ENCODE peak calls at places on chromosomes 5 and 9, in five cellular contexts. C, D, Y, R and Z are unnamed samples.

GRCh38 chr5:122291000-122291592 is 20.9 kb upstream of the SNCAIP start:
- DNase-seq in C (no peak), D (no peak), Y (no peak), R (no peak), Z (peak; percentile 8)

GRCh38 chr9:131107760-131108159 is 11.4 kb downstream of the AIF1L start:
- DNase-seq in C (no peak), D (no peak), Y (no peak), R (no peak), Z (no peak)

GRCh38 chr5:15539951-15540350 is 40.0 kb downstream of the FBXL7 start:
- DNase-seq in C (no peak), D (no peak), Y (no peak), R (no peak), Z (no peak)

GRCh38 chr5:59351076-59351794 is 542.3 kb downstream of the PDE4D start:
- DNase-seq in C (no peak), D (no peak), Y (no peak), R (no peak), Z (no peak)

GRCh38 chr9:123375725-123376132 is 19.7 kb downstream of the CRB2 start:
- DNase-seq in C (no peak), D (no peak), Y (peak; percentile 37), R (peak; percentile 83), Z (no peak)

GRCh38 chr5:68196876-68197275 is 18.7 kb upstream of the PIK3R1 start:
- DNase-seq in C (no peak), D (peak; percentile 67), Y (no peak), R (no peak), Z (no peak)

GRCh38 chr5:119362714-119363113 is 6.9 kb downstream of the TNFAIP8 start:
- DNase-seq in C (no peak), D (no peak), Y (no peak), R (no peak), Z (no peak)

GRCh38 chr9:16325966-16326365 is 544.5 kb downstream of the BNC2 start:
- DNase-seq in C (no peak), D (no peak), Y (no peak), R (no peak), Z (no peak)

GRCh38 chr5:142669479-142669878 is 16.4 kb downstream of the FGF1 start:
- DNase-seq in C (no peak), D (no peak), Y (no peak), R (no peak), Z (no peak)

GRCh38 chr5:176528761-176529115 is 8.5 kb downstream of the RNF44 start:
- DNase-seq in C (no peak), D (no peak), Y (no peak), R (no peak), Z (no peak)

GRCh38 chr9:132994410-132995120 is 16.1 kb downstream of the GFI1B start:
- DNase-seq in C (no peak), D (no peak), Y (no peak), R (peak; percentile 74), Z (peak; percentile 19)

GRCh38 chr9:132505961-132506691 is 76.3 kb upstream of the BARHL1 start:
- DNase-seq in C (no peak), D (no peak), Y (no peak), R (no peak), Z (no peak)

GRCh38 chr9:123651273-123651672 is 278.7 kb downstream of the DENND1A start:
- DNase-seq in C (no peak), D (no peak), Y (no peak), R (no peak), Z (no peak)

GRCh38 chr5:59357421-59357977 is 536.0 kb downstream of the PDE4D start:
- DNase-seq in C (no peak), D (no peak), Y (no peak), R (no peak), Z (peak; percentile 44)

GRCh38 chr5:105163547-105163946 is 1601.0 kb upstream of the NUDT12 start:
- DNase-seq in C (no peak), D (no peak), Y (no peak), R (no peak), Z (no peak)

GRCh38 chr5:95822408-95823240 is at the start of gene GLRX:
- DNase-seq in C (peak; percentile 47), D (no peak), Y (peak; percentile 65), R (peak; percentile 27), Z (peak; percentile 87)

GRCh38 chr9:117030254-117030768 is 343.2 kb downstream of the TRIM32 start:
- DNase-seq in C (no peak), D (no peak), Y (no peak), R (no peak), Z (no peak)

GRCh38 chr9:121233906-121234901 is 32.5 kb upstream of the RAB14 start:
- DNase-seq in C (no peak), D (no peak), Y (no peak), R (peak; percentile 28), Z (no peak)

GRCh38 chr9:87282477-87282991 is 215.1 kb upstream of the DAPK1 start:
- DNase-seq in C (no peak), D (no peak), Y (no peak), R (no peak), Z (no peak)

GRCh38 chr9:33101104-33101951 is 24.9 kb upstream of the SMU1 start:
- DNase-seq in C (no peak), D (no peak), Y (no peak), R (no peak), Z (no peak)

GRCh38 chr9:112174965-112175795 is at the start of gene SUSD1:
- DNase-seq in C (no peak), D (no peak), Y (peak; percentile 31), R (peak; percentile 90), Z (peak; percentile 72)

GRCh38 chr5:168353216-168353957 is 61.9 kb downstream of the WWC1 start:
- DNase-seq in C (no peak), D (no peak), Y (no peak), R (no peak), Z (no peak)

GRCh38 chr5:32541241-32541640 is 44.1 kb upstream of the SUB1 start:
- DNase-seq in C (no peak), D (no peak), Y (peak; percentile 55), R (peak; percentile 4), Z (no peak)

GRCh38 chr5:52668544-52669185 is 119.1 kb upstream of the ITGA1 start:
- DNase-seq in C (no peak), D (no peak), Y (no peak), R (no peak), Z (no peak)

GRCh38 chr9:135230817-135231520 is 143.5 kb downstream of the OLFM1 start:
- DNase-seq in C (no peak), D (no peak), Y (no peak), R (no peak), Z (no peak)

GRCh38 chr9:127791085-127791484 is 5.3 kb downstream of the CDK9 start:
- DNase-seq in C (no peak), D (no peak), Y (no peak), R (no peak), Z (no peak)

GRCh38 chr5:145244788-145245187 is 590.4 kb downstream of the PRELID2 start:
- DNase-seq in C (no peak), D (no peak), Y (no peak), R (no peak), Z (no peak)

GRCh38 chr5:145246379-145246778 is 588.8 kb downstream of the PRELID2 start:
- DNase-seq in C (no peak), D (no peak), Y (no peak), R (no peak), Z (no peak)

GRCh38 chr5:145245354-145245753 is 589.8 kb downstream of the PRELID2 start:
- DNase-seq in C (no peak), D (no peak), Y (no peak), R (no peak), Z (peak; percentile 42)

GRCh38 chr5:145247745-145248040 is 587.4 kb downstream of the PRELID2 start:
- DNase-seq in C (no peak), D (no peak), Y (no peak), R (no peak), Z (no peak)

GRCh38 chr5:145246961-145247744 is 588.0 kb downstream of the PRELID2 start:
- DNase-seq in C (no peak), D (no peak), Y (no peak), R (no peak), Z (no peak)
- TF ChIP-seq CREB1 in C (no peak), D (no peak), Y (no peak), R (no peak), Z (no peak)

GRCh38 chr5:4518924-4519660 is 621.0 kb upstream of the ADAMTS16 start:
- DNase-seq in C (no peak), D (no peak), Y (no peak), R (no peak), Z (peak; percentile 53)
- H2AFZ ChIP-seq in C (peak overlapping the region; percentile 35), D (no peak overlapping the region), Y (no peak overlapping the region), R (no peak overlapping the region), Z (no peak overlapping the region)

DNA sequence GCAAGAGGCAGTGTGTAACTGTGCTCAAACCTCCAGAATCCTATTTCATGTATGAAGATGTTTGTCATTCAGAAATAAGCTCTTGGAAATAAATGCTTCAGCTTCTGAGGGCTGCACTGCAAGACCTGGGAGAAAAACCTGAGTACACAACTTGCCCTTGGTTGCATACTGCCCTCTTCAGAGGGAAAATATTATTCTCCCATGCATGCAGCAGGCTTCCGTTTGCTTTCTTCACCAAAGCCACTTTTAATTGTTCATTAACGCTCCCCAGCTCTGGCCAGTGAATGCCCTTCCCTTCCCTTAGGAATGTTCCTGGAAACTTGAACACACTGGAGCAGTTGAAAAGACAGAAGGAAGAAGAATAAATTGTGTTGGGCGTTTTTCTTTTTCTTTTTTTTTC is 2.5 kb upstream of the WHRN start:
- DNase-seq in C (no peak), D (no peak), Y (peak; percentile 24), R (no peak), Z (peak; percentile 49)
- TF ChIP-seq CREB1 in C (no peak), D (no peak), Y (no peak), R (no peak), Z (no peak)

DNA sequence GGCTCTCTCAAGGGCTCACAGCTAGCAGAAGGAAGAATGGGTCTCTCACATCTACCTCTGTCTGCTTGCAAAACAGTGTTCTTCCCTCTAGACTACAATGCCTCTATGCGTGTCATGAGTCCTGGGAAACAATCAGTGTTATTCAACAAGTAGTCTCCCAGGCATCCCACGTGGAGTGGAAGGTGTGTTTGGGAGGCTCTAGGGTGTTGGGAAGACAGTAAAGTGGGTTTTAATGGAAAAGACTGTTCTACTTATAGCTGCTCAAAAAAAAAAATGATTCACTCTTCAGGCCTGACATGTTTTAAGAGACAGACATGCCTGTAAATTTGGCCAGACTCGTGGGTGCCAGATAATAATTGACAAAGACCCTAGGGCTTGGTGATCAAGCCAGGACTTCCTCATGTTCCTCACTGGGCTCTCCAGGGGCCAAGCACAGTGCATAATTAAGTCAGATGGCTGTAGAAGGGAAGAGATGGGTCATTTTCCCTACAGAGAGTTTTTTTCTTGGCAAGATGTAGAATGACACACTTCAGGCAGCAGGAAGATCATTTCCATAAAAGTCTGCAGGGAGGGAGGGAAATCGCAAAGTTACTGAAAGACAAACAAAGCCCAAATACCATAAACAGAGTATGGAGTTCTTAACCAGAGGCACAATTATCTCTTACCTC is 246.4 kb downstream of the ACTL7B start:
- DNase-seq in C (no peak), D (no peak), Y (no peak), R (no peak), Z (no peak)
- H2AFZ ChIP-seq in C (no peak overlapping the region), D (no peak overlapping the region), Y (no peak overlapping the region), R (no peak overlapping the region), Z (no peak overlapping the region)

GRCh38 chr9:88989961-88990570 is 1.2 kb upstream of the S1PR3 start:
- DNase-seq in C (no peak), D (no peak), Y (no peak), R (no peak), Z (peak; percentile 76)

GRCh38 chr9:88992556-88992955 is 1.3 kb downstream of the S1PR3 start:
- DNase-seq in C (no peak), D (no peak), Y (no peak), R (no peak), Z (no peak)

GRCh38 chr9:88990721-88991065 is 575 bp upstream of the S1PR3 start:
- DNase-seq in C (no peak), D (no peak), Y (no peak), R (no peak), Z (peak; percentile 77)

GRCh38 chr9:88993327-88993726 is 2.1 kb downstream of the S1PR3 start:
- DNase-seq in C (no peak), D (no peak), Y (peak; percentile 18), R (no peak), Z (no peak)

GRCh38 chr9:88991066-88992030 is at the start of gene S1PR3:
- DNase-seq in C (no peak), D (no peak), Y (no peak), R (peak; percentile 69), Z (peak; percentile 77)
- TF ChIP-seq CREB1 in C (no peak), D (no peak), Y (no peak), R (no peak), Z (no peak)